ENCODE peak calls at places on chromosomes 4 and X, in seven cellular contexts. Q is T-helper 9 cell, X is anterior cingulate cortex, P is H9, G is BE2C, O is omental fat pad, V is T-helper 1 cell. I is an unnamed sample.

GRCh38 chr4:10164877-10165283 is 48.3 kb upstream of the WDR1 start:
- DNase-seq in Q (no peak), X (peak), P (peak), G (peak), O (no peak), V (no peak), I (no peak)

GRCh38 chrX:13489451-13489850 is 80.0 kb upstream of the EGFL6 start:
- DNase-seq in Q (no peak), X (no peak), P (no peak), G (no peak), O (no peak), V (no peak), I (no peak)

GRCh38 chrX:120561634-120562568 is 1.1 kb upstream of the CUL4B start:
- DNase-seq in Q (no peak), X (no peak), P (no peak), G (no peak), O (no peak), V (no peak), I (no peak)

GRCh38 chrX:30282527-30282926 is 26.7 kb downstream of the NR0B1 start:
- DNase-seq in Q (no peak), X (no peak), P (no peak), G (no peak), O (no peak), V (no peak), I (no peak)

GRCh38 chrX:74535633-74536141 is 78.7 kb downstream of the RLIM start:
- DNase-seq in Q (peak), X (peak), P (peak), G (peak), O (peak), V (no peak), I (no peak)

GRCh38 chr4:139085141-139085540 is 69.6 kb downstream of the NOCT start:
- DNase-seq in Q (no peak), X (no peak), P (no peak), G (no peak), O (no peak), V (no peak), I (no peak)

GRCh38 chr4:164572877-164573279 is 181.1 kb upstream of the SMIM31 start:
- DNase-seq in Q (no peak), X (no peak), P (no peak), G (no peak), O (no peak), V (no peak), I (no peak)

GRCh38 chr4:3700223-3700622 is 66.0 kb upstream of the ADRA2C start:
- DNase-seq in Q (no peak), X (no peak), P (no peak), G (peak), O (no peak), V (no peak), I (no peak)

GRCh38 chr4:74794341-74794801 is at the start of gene BTC:
- DNase-seq in Q (no peak), X (no peak), P (peak), G (no peak), O (peak), V (no peak), I (no peak)

GRCh38 chr4:73853246-73853704 is at the start of gene PF4V1:
- DNase-seq in Q (no peak), X (no peak), P (peak), G (no peak), O (no peak), V (no peak), I (no peak)

GRCh38 chrX:136147320-136147901 is at the start of gene FHL1:
- DNase-seq in Q (peak), X (peak), P (peak), G (peak), O (no peak), V (peak), I (no peak)

GRCh38 chr4:139605516-139605915 is 49.5 kb upstream of the SETD7 start:
- DNase-seq in Q (no peak), X (no peak), P (no peak), G (no peak), O (no peak), V (no peak), I (no peak)